ENCODE peak calls at places on chromosomes 2 and 18, in four cellular contexts. N, K, S and V are unnamed samples.

GRCh38 chr2:56981554-56981953 is 797.8 kb downstream of the CCDC85A start:
- DNase-seq in N (no peak), K (no peak), S (no peak), V (no peak)

GRCh38 chr2:180291552-180292421 is 284.7 kb upstream of the CWC22 start:
- DNase-seq in N (no peak), K (no peak), S (no peak), V (no peak)

GRCh38 chr2:113240150-113240914 is 38.4 kb downstream of the PAX8 start:
- DNase-seq in N (no peak), K (no peak), S (peak), V (no peak)

GRCh38 chr2:85784474-85784986 is 30.7 kb downstream of the ATOH8 start:
- DNase-seq in N (no peak), K (no peak), S (no peak), V (no peak)

GRCh38 chr2:72367530-72368225 is 220.0 kb upstream of the CYP26B1 start:
- DNase-seq in N (no peak), K (no peak), S (no peak), V (no peak)

GRCh38 chr2:101850450-101850849 is 141.3 kb upstream of the IL1R2 start:
- DNase-seq in N (no peak), K (no peak), S (peak), V (no peak)

GRCh38 chr2:207530160-207531023 is 630 bp downstream of the CREB1 start:
- DNase-seq in N (peak), K (peak), S (peak), V (peak)

GRCh38 chr18:12628706-12629702 is 28.9 kb downstream of the SPIRE1 start:
- DNase-seq in N (no peak), K (no peak), S (peak), V (no peak)

GRCh38 chr2:98654702-98655488 is 46.5 kb downstream of the UNC50 start:
- DNase-seq in N (no peak), K (no peak), S (no peak), V (no peak)

GRCh38 chr2:142190805-142191204 is 60.0 kb upstream of the LRP1B start:
- DNase-seq in N (no peak), K (no peak), S (no peak), V (no peak)

GRCh38 chr2:96697476-96697875 is 42.4 kb downstream of the LMAN2L start:
- DNase-seq in N (no peak), K (no peak), S (no peak), V (no peak)